ENCODE peak calls at places on chromosomes 13 and 19, in four cellular contexts. K, G, T and Y are unnamed samples.

GRCh38 chr13:99033814-99034213 is 56.0 kb upstream of the DOCK9 start:
- DNase-seq in K (peak; percentile 63), G (no peak), T (no peak), Y (peak; percentile 12)

GRCh38 chr19:6062274-6062673 is 48.0 kb downstream of the RFX2 start:
- DNase-seq in K (peak; percentile 100), G (no peak), T (peak; percentile 78), Y (no peak)

GRCh38 chr13:51870616-51871015 is 8.8 kb downstream of the CCDC70 start:
- DNase-seq in K (no peak), G (no peak), T (no peak), Y (no peak)

GRCh38 chr19:46723023-46723461 is 6.1 kb upstream of the PRKD2 start:
- DNase-seq in K (no peak), G (no peak), T (no peak), Y (no peak)

GRCh38 chr19:40241809-40242384 is 15.4 kb upstream of the CCNP start:
- DNase-seq in K (peak; percentile 91), G (no peak), T (no peak), Y (no peak)

GRCh38 chr13:74074723-74075122 is 59.5 kb downstream of the KLF12 start:
- DNase-seq in K (peak; percentile 17), G (no peak), T (no peak), Y (no peak)

GRCh38 chr13:41587490-41587889 is 130.1 kb downstream of the RGCC start:
- DNase-seq in K (no peak), G (no peak), T (no peak), Y (no peak)

GRCh38 chr19:11446652-11447301 is 11.3 kb downstream of the PRKCSH start:
- DNase-seq in K (peak; percentile 38), G (no peak), T (peak; percentile 91), Y (no peak)

GRCh38 chr19:23817519-23817918 is 58.8 kb upstream of the ZNF681 start:
- DNase-seq in K (peak; percentile 28), G (no peak), T (no peak), Y (no peak)

GRCh38 chr13:60612593-60612992 is 215.6 kb downstream of the TDRD3 start:
- DNase-seq in K (no peak), G (no peak), T (no peak), Y (no peak)

GRCh38 chr19:5308471-5309437 is 31.9 kb downstream of the PTPRS start:
- DNase-seq in K (peak; percentile 65), G (no peak), T (peak; percentile 91), Y (peak; percentile 68)

GRCh38 chr13:40667622-40667978 is 1.2 kb upstream of the FOXO1 start:
- DNase-seq in K (no peak), G (no peak), T (no peak), Y (no peak)

GRCh38 chr13:37869756-37870488 is at the start of gene TRPC4:
- DNase-seq in K (no peak), G (peak; percentile 48), T (peak; percentile 83), Y (peak; percentile 7)

GRCh38 chr13:30569901-30570576 is 47.7 kb upstream of the USPL1 start:
- DNase-seq in K (peak; percentile 6), G (no peak), T (no peak), Y (no peak)